ENCODE peak calls at places on chromosomes 4 and X, in six cellular contexts. E, L, C, J, T and V are unnamed samples.

GRCh38 chr4:37471971-37472370 is 214.2 kb downstream of the RELL1 start:
- DNase-seq in E (no peak), T (no peak), C (no peak), J (no peak), L (no peak), V (no peak)

GRCh38 chrX:55488559-55489314 is 911 bp downstream of the USP51 start:
- DNase-seq in C (peak), L (peak), J (peak), E (peak), T (peak), V (peak)

GRCh38 chr4:4182835-4183568 is 43.7 kb downstream of the OTOP1 start:
- DNase-seq in L (peak), C (no peak), T (peak), E (no peak), J (peak), V (no peak)

GRCh38 chrX:39869846-39870601 is 227.7 kb downstream of the BCOR start:
- DNase-seq in J (no peak), E (peak), L (peak), C (peak), T (no peak), V (no peak)

GRCh38 chrX:45959567-45959966 is 585.7 kb downstream of the ZNF674 start:
- DNase-seq in T (no peak), C (no peak), L (no peak), J (no peak), E (no peak), V (no peak)

GRCh38 chrX:106670631-106671030 is 55.9 kb upstream of the RNF128 start:
- DNase-seq in T (no peak), E (no peak), L (no peak), C (no peak), J (no peak), V (no peak)

GRCh38 chr4:87516683-87517082 is 12.5 kb downstream of the SPARCL1 start:
- DNase-seq in T (no peak), J (no peak), L (no peak), C (no peak), E (no peak), V (no peak)

GRCh38 chrX:2262679-2263055 is 238.1 kb downstream of the DHRSX start:
- DNase-seq in L (no peak), C (no peak), T (peak), J (peak), E (no peak), V (no peak)

GRCh38 chr4:125187221-125187620 is 127.5 kb upstream of the FAT4 start:
- DNase-seq in C (no peak), J (no peak), L (no peak), E (no peak), T (no peak), V (no peak)

GRCh38 chrX:9149831-9150230 is 115.9 kb upstream of the FAM9B start:
- DNase-seq in T (no peak), E (no peak), C (no peak), L (no peak), J (no peak), V (no peak)

GRCh38 chrX:42797646-42798045 is 19.7 kb upstream of the PPP1R2C start:
- DNase-seq in E (no peak), L (no peak), T (no peak), C (no peak), J (no peak), V (no peak)

GRCh38 chrX:16852617-16853179 is 17.5 kb downstream of the RBBP7 start:
- DNase-seq in J (no peak), T (no peak), C (no peak), L (no peak), E (no peak), V (no peak)

GRCh38 chr4:16032871-16033505 is 50.8 kb downstream of the PROM1 start:
- DNase-seq in C (no peak), T (peak), J (no peak), E (no peak), L (no peak), V (no peak)

GRCh38 chrX:132226169-132226568 is 6.9 kb upstream of the RAP2C start:
- DNase-seq in L (no peak), J (no peak), C (no peak), E (no peak), T (peak), V (no peak)

GRCh38 chr4:169314906-169315305 is 44.1 kb upstream of the SH3RF1 start:
- DNase-seq in T (no peak), C (no peak), J (no peak), L (no peak), E (no peak), V (peak)

GRCh38 chr4:2289955-2290333 is 28.0 kb upstream of the MXD4 start:
- DNase-seq in L (no peak), E (no peak), J (no peak), C (no peak), T (no peak), V (no peak)

GRCh38 chrX:34631826-34632225 is 25.3 kb downstream of the TMEM47 start:
- DNase-seq in T (no peak), E (no peak), L (no peak), J (no peak), C (no peak), V (no peak)

GRCh38 chr4:42133006-42133405 is 19.4 kb downstream of the BEND4 start:
- DNase-seq in J (no peak), C (no peak), L (no peak), T (no peak), E (no peak), V (no peak)